ENCODE peak calls at places on chromosome 6, in four cellular contexts. X is CD8-positive, alpha-beta T cell; Z is MM.1S; A is colonic mucosa. Q is an unnamed sample.
A peak's percentile ranks its signal among the peaks of the same experiment; 100 is the strongest.

GRCh38 chr6:113744886-113745285 is 112.3 kb upstream of the MARCKS start:
- DNase-seq in X (no peak), Z (no peak), A (no peak), Q (no peak)

GRCh38 chr6:158170656-158171081 is 2.5 kb downstream of the GTF2H5 start:
- DNase-seq in A (no peak), Z (no peak), X (no peak), Q (no peak)

GRCh38 chr6:21664263-21665081 is 70.9 kb downstream of the SOX4 start:
- DNase-seq in Z (no peak), A (peak; percentile 24), X (no peak), Q (no peak)

GRCh38 chr6:77292564-77293546 is 170.4 kb downstream of the HTR1B start:
- DNase-seq in Z (no peak), A (no peak), X (no peak), Q (no peak)

GRCh38 chr6:149261364-149261763 is 56.1 kb upstream of the TAB2 start:
- DNase-seq in X (no peak), Z (no peak), A (no peak), Q (no peak)

GRCh38 chr6:31246051-31246495 is 25.8 kb downstream of the HLA-C start:
- DNase-seq in X (no peak), A (no peak), Z (no peak), Q (peak; percentile 20)

GRCh38 chr6:96657344-96657743 is 94.4 kb downstream of the FHL5 start:
- DNase-seq in X (no peak), A (no peak), Z (no peak), Q (no peak)

GRCh38 chr6:90028995-90029635 is 134.8 kb downstream of the GJA10 start:
- DNase-seq in X (no peak), Z (no peak), A (no peak), Q (no peak)

GRCh38 chr6:135047324-135047723 is 7.3 kb downstream of the HBS1L start:
- DNase-seq in A (no peak), Z (no peak), X (no peak), Q (no peak)

GRCh38 chr6:145206247-145206907 is 528.9 kb downstream of the EPM2A start:
- DNase-seq in Z (no peak), X (no peak), A (no peak), Q (no peak)

GRCh38 chr6:162361168-162361567 is 366.4 kb downstream of the PRKN start:
- DNase-seq in X (no peak), Z (no peak), A (no peak), Q (no peak)

GRCh38 chr6:110769923-110770322 is 45.3 kb downstream of the CDK19 start:
- DNase-seq in X (no peak), Z (no peak), A (no peak), Q (no peak)

GRCh38 chr6:25056130-25056529 is 120.4 kb upstream of the RIPOR2 start:
- DNase-seq in A (peak; percentile 23), X (no peak), Z (no peak), Q (no peak)

GRCh38 chr6:13986700-13987399 is 62.1 kb downstream of the RNF182 start:
- DNase-seq in X (no peak), Z (no peak), A (no peak), Q (no peak)

GRCh38 chr6:25130518-25130917 is 148.7 kb upstream of the CARMIL1 start:
- DNase-seq in A (no peak), X (no peak), Z (no peak), Q (no peak)

GRCh38 chr6:170026272-170027110 is 264.4 kb downstream of the DLL1 start:
- DNase-seq in Z (no peak), X (no peak), A (peak; percentile 45), Q (peak; percentile 94)

GRCh38 chr6:163248051-163248450 is 166.5 kb upstream of the QKI start:
- DNase-seq in A (no peak), Z (no peak), X (no peak), Q (no peak)

DNA sequence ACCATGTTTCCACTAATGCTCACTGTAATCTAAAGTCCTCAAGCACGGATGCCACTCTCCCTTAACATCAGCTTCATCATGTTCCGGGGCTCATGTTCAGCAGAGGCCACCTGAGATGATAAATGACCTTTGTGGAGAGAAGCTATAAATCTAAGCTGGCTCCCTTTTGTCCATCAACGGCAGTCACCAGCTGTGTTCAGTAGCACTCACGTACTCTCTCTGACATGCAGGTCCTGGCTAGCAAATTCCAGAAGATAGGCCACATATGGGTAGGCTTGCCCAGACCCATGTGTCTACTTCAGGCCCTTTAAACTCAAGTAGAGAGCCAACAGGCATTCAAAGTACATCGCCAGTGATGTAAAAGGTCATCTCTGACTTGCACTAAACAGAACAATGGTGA is 38.6 kb downstream of the MYLK4 start:
- DNase-seq in X (no peak), Z (no peak), A (no peak), Q (no peak)
- H3K27ac ChIP-seq in X (no peak overlapping the region), Z (no peak overlapping the region), A (no peak overlapping the region), Q (no peak overlapping the region)

GRCh38 chr6:84762220-84762940 is 2.0 kb downstream of the TBX18 start:
- DNase-seq in A (no peak), X (no peak), Z (no peak), Q (peak; percentile 69)
- H3K27ac ChIP-seq in A (no peak overlapping the region), X (no peak overlapping the region), Z (no peak overlapping the region), Q (no peak overlapping the region)

GRCh38 chr6:111788779-111789276 is 84.4 kb downstream of the FYN start:
- DNase-seq in Z (no peak), A (no peak), X (no peak), Q (no peak)
- H3K27ac ChIP-seq in Z (no peak overlapping the region), A (no peak overlapping the region), X (no peak overlapping the region), Q (no peak overlapping the region)

GRCh38 chr6:3526962-3527796 is 70.3 kb upstream of the SLC22A23 start:
- DNase-seq in X (no peak), Z (no peak), A (no peak), Q (no peak)
- H3K27ac ChIP-seq in X (no peak overlapping the region), Z (no peak overlapping the region), A (no peak overlapping the region), Q (no peak overlapping the region)

GRCh38 chr6:106688177-106688951 is 59.0 kb downstream of the QRSL1 start:
- DNase-seq in Z (peak; percentile 38), X (no peak), A (no peak), Q (no peak)

GRCh38 chr6:106692112-106692822 is 62.9 kb downstream of the QRSL1 start:
- DNase-seq in X (no peak), Z (no peak), A (peak; percentile 53), Q (peak; percentile 81)

GRCh38 chr6:106694343-106694742 is 65.0 kb downstream of the QRSL1 start:
- DNase-seq in X (no peak), A (no peak), Z (no peak), Q (no peak)

GRCh38 chr6:106693343-106693742 is 64.0 kb downstream of the QRSL1 start:
- DNase-seq in A (no peak), Z (no peak), X (no peak), Q (no peak)

GRCh38 chr6:106692823-106693216 is 63.4 kb downstream of the QRSL1 start:
- DNase-seq in Z (no peak), A (no peak), X (no peak), Q (no peak)
- H3K27ac ChIP-seq in Z (no peak overlapping the region), A (no peak overlapping the region), X (no peak overlapping the region), Q (peak overlapping the region; percentile 98)

DNA sequence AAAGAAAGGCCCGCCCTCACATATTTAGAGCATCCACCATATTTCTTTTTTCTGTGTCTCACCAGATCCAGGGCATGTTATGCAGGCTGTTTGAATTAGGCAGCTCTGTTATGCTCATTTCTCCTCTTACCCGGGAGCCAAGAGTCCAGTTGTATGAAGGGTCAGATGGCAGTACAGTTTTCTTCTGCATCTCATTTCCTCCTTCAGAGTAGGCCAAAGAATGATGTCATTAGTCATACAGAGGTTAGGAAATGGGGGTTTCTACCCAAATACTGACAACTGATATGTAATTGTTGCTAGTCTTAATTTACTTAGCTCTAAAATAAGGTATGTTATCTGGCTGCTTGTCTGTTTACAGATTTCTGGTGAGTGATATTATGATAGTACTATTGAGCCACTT is 130.8 kb downstream of the SOBP start:
- DNase-seq in A (no peak), X (no peak), Z (no peak), Q (no peak)
- H3K27ac ChIP-seq in A (no peak overlapping the region), X (no peak overlapping the region), Z (no peak overlapping the region), Q (no peak overlapping the region)

DNA sequence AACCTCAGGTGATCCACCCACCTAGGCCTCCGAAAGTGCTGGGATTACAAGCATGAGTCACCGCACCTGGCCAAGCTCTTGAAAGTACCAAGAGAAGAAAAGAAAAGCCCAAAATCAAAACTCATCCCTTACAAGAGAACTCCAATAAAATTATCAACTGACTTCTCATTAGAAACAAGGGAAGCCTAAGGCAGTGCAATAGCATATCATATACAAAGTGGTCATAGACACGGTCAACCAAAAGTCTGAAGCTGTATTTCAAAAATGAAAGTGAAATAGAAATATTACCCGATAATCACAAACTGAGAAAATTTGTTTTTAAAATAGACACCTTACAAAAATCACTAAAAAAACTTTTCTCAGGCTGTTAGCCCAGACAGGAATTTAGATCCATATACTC is 1321.1 kb upstream of the GJE1 start:
- DNase-seq in X (no peak), A (no peak), Z (peak; percentile 53), Q (no peak)
- H3K27ac ChIP-seq in X (no peak overlapping the region), A (no peak overlapping the region), Z (peak overlapping the region; percentile 61), Q (no peak overlapping the region)